ENCODE peak calls at places on chromosome 5, in four cellular contexts. One of them, this sample, is unnamed.

GRCh38 chr5:102536323-102536928 is 37.6 kb upstream of the SLCO6A1 start:
- DNase-seq in stimulated activated CD4-positive, alpha-beta T cell treated with anti-CD3 and anti-CD28 coated beads, Interleukin-1b, Interleukin-23, amount 100 ng/mL, for 48 hours: no peak
- DNase-seq in gastrocnemius medialis: no peak
- DNase-seq in RPMI8226: no peak
- DNase-seq in this sample: no peak

GRCh38 chr5:93378073-93378472 is 202.9 kb downstream of the NR2F1-AS1 start:
- DNase-seq in RPMI8226: no peak
- DNase-seq in stimulated activated CD4-positive, alpha-beta T cell treated with anti-CD3 and anti-CD28 coated beads, Interleukin-1b, Interleukin-23, amount 100 ng/mL, for 48 hours: no peak
- DNase-seq in gastrocnemius medialis: no peak
- DNase-seq in this sample: no peak

GRCh38 chr5:81762853-81763252 is 12.0 kb upstream of the SSBP2 start:
- DNase-seq in stimulated activated CD4-positive, alpha-beta T cell treated with anti-CD3 and anti-CD28 coated beads, Interleukin-1b, Interleukin-23, amount 100 ng/mL, for 48 hours: no peak
- DNase-seq in RPMI8226: no peak
- DNase-seq in gastrocnemius medialis: no peak
- DNase-seq in this sample: no peak

GRCh38 chr5:180209137-180209581 is at the start of gene RASGEF1C:
- DNase-seq in RPMI8226: peak; percentile 80
- DNase-seq in stimulated activated CD4-positive, alpha-beta T cell treated with anti-CD3 and anti-CD28 coated beads, Interleukin-1b, Interleukin-23, amount 100 ng/mL, for 48 hours: peak; percentile 58
- DNase-seq in gastrocnemius medialis: no peak
- DNase-seq in this sample: peak; percentile 68

GRCh38 chr5:136012041-136012804 is 16.6 kb upstream of the TGFBI start:
- DNase-seq in stimulated activated CD4-positive, alpha-beta T cell treated with anti-CD3 and anti-CD28 coated beads, Interleukin-1b, Interleukin-23, amount 100 ng/mL, for 48 hours: no peak
- DNase-seq in RPMI8226: no peak
- DNase-seq in gastrocnemius medialis: no peak
- DNase-seq in this sample: no peak

GRCh38 chr5:35183243-35183955 is 46.9 kb downstream of the PRLR start:
- DNase-seq in gastrocnemius medialis: peak; percentile 19
- DNase-seq in RPMI8226: peak; percentile 10
- DNase-seq in stimulated activated CD4-positive, alpha-beta T cell treated with anti-CD3 and anti-CD28 coated beads, Interleukin-1b, Interleukin-23, amount 100 ng/mL, for 48 hours: peak; percentile 40
- DNase-seq in this sample: peak; percentile 51

GRCh38 chr5:113058269-113058668 is 81.7 kb downstream of the DCP2 start:
- DNase-seq in RPMI8226: no peak
- DNase-seq in gastrocnemius medialis: no peak
- DNase-seq in stimulated activated CD4-positive, alpha-beta T cell treated with anti-CD3 and anti-CD28 coated beads, Interleukin-1b, Interleukin-23, amount 100 ng/mL, for 48 hours: no peak
- DNase-seq in this sample: no peak

GRCh38 chr5:173308226-173308625 is 20.0 kb downstream of the STC2 start:
- DNase-seq in RPMI8226: no peak
- DNase-seq in stimulated activated CD4-positive, alpha-beta T cell treated with anti-CD3 and anti-CD28 coated beads, Interleukin-1b, Interleukin-23, amount 100 ng/mL, for 48 hours: no peak
- DNase-seq in gastrocnemius medialis: no peak
- DNase-seq in this sample: no peak

GRCh38 chr5:96984506-96985192 is 48.8 kb downstream of the LNPEP start:
- DNase-seq in RPMI8226: no peak
- DNase-seq in gastrocnemius medialis: no peak
- DNase-seq in stimulated activated CD4-positive, alpha-beta T cell treated with anti-CD3 and anti-CD28 coated beads, Interleukin-1b, Interleukin-23, amount 100 ng/mL, for 48 hours: no peak
- DNase-seq in this sample: no peak

GRCh38 chr5:166341708-166342329 is 1949.6 kb upstream of the WWC1 start:
- DNase-seq in stimulated activated CD4-positive, alpha-beta T cell treated with anti-CD3 and anti-CD28 coated beads, Interleukin-1b, Interleukin-23, amount 100 ng/mL, for 48 hours: no peak
- DNase-seq in RPMI8226: peak; percentile 3
- DNase-seq in gastrocnemius medialis: no peak
- DNase-seq in this sample: no peak

GRCh38 chr5:160449458-160449857 is 27.8 kb downstream of the PTTG1 start:
- DNase-seq in stimulated activated CD4-positive, alpha-beta T cell treated with anti-CD3 and anti-CD28 coated beads, Interleukin-1b, Interleukin-23, amount 100 ng/mL, for 48 hours: no peak
- DNase-seq in gastrocnemius medialis: no peak
- DNase-seq in RPMI8226: no peak
- DNase-seq in this sample: no peak

GRCh38 chr5:39235648-39236047 is 16.3 kb upstream of the FYB1 start:
- DNase-seq in gastrocnemius medialis: no peak
- DNase-seq in stimulated activated CD4-positive, alpha-beta T cell treated with anti-CD3 and anti-CD28 coated beads, Interleukin-1b, Interleukin-23, amount 100 ng/mL, for 48 hours: no peak
- DNase-seq in RPMI8226: no peak
- DNase-seq in this sample: no peak

GRCh38 chr5:154117930-154118329 is 72.6 kb upstream of the GALNT10 start:
- DNase-seq in stimulated activated CD4-positive, alpha-beta T cell treated with anti-CD3 and anti-CD28 coated beads, Interleukin-1b, Interleukin-23, amount 100 ng/mL, for 48 hours: no peak
- DNase-seq in RPMI8226: no peak
- DNase-seq in gastrocnemius medialis: no peak
- DNase-seq in this sample: no peak

GRCh38 chr5:56050566-56051292 is 56.0 kb upstream of the IL6ST start:
- DNase-seq in stimulated activated CD4-positive, alpha-beta T cell treated with anti-CD3 and anti-CD28 coated beads, Interleukin-1b, Interleukin-23, amount 100 ng/mL, for 48 hours: no peak
- DNase-seq in gastrocnemius medialis: no peak
- DNase-seq in RPMI8226: peak; percentile 37
- DNase-seq in this sample: no peak